ENCODE peak calls at places on chromosomes 16 and 17, in five cellular contexts. One of them, this sample, is unnamed.

GRCh38 chr16:22638393-22639206 is 127.9 kb downstream of the NPIPB5 start:
- DNase-seq in bronchial epithelial cell: peak
- DNase-seq in AG04450: no peak
- DNase-seq in SHP77 treated with DMSO at 0.1 percent for 48 hours: no peak
- DNase-seq in fibroblast of mammary gland: peak
- DNase-seq in this sample: peak

GRCh38 chr16:20409398-20410152 is at the start of gene ACSM5:
- DNase-seq in bronchial epithelial cell: no peak
- DNase-seq in AG04450: no peak
- DNase-seq in SHP77 treated with DMSO at 0.1 percent for 48 hours: no peak
- DNase-seq in fibroblast of mammary gland: peak
- DNase-seq in this sample: no peak

GRCh38 chr17:67431210-67432015 is 54.3 kb downstream of the PITPNC1 start:
- DNase-seq in bronchial epithelial cell: peak
- DNase-seq in AG04450: no peak
- DNase-seq in SHP77 treated with DMSO at 0.1 percent for 48 hours: no peak
- DNase-seq in fibroblast of mammary gland: peak
- DNase-seq in this sample: peak

GRCh38 chr17:45042346-45043120 is 8.9 kb downstream of the DCAKD start:
- DNase-seq in bronchial epithelial cell: no peak
- DNase-seq in AG04450: no peak
- DNase-seq in SHP77 treated with DMSO at 0.1 percent for 48 hours: no peak
- DNase-seq in fibroblast of mammary gland: no peak
- DNase-seq in this sample: no peak

GRCh38 chr17:58960068-58960467 is 146.6 kb downstream of the TRIM37 start:
- DNase-seq in bronchial epithelial cell: peak
- DNase-seq in AG04450: peak
- DNase-seq in SHP77 treated with DMSO at 0.1 percent for 48 hours: no peak
- DNase-seq in fibroblast of mammary gland: peak
- DNase-seq in this sample: peak

GRCh38 chr17:57989011-57989345 is 924 bp upstream of the VEZF1 start:
- DNase-seq in bronchial epithelial cell: no peak
- DNase-seq in AG04450: no peak
- DNase-seq in SHP77 treated with DMSO at 0.1 percent for 48 hours: no peak
- DNase-seq in fibroblast of mammary gland: peak
- DNase-seq in this sample: peak

GRCh38 chr17:66341462-66341861 is 39.0 kb downstream of the PRKCA start:
- DNase-seq in bronchial epithelial cell: no peak
- DNase-seq in AG04450: no peak
- DNase-seq in SHP77 treated with DMSO at 0.1 percent for 48 hours: no peak
- DNase-seq in fibroblast of mammary gland: no peak
- DNase-seq in this sample: no peak

GRCh38 chr16:83068686-83069085 is 441.9 kb downstream of the CDH13 start:
- DNase-seq in bronchial epithelial cell: no peak
- DNase-seq in AG04450: no peak
- DNase-seq in SHP77 treated with DMSO at 0.1 percent for 48 hours: no peak
- DNase-seq in fibroblast of mammary gland: peak
- DNase-seq in this sample: peak

GRCh38 chr16:52470601-52471000 is 76.3 kb downstream of the TOX3 start:
- DNase-seq in bronchial epithelial cell: no peak
- DNase-seq in AG04450: no peak
- DNase-seq in SHP77 treated with DMSO at 0.1 percent for 48 hours: no peak
- DNase-seq in fibroblast of mammary gland: no peak
- DNase-seq in this sample: no peak

GRCh38 chr17:40121886-40122465 is at the start of gene MSL1:
- DNase-seq in bronchial epithelial cell: no peak
- DNase-seq in AG04450: no peak
- DNase-seq in SHP77 treated with DMSO at 0.1 percent for 48 hours: peak
- DNase-seq in fibroblast of mammary gland: no peak
- DNase-seq in this sample: peak

GRCh38 chr17:29140631-29141483 is 39.3 kb downstream of the MYO18A start:
- DNase-seq in bronchial epithelial cell: no peak
- DNase-seq in AG04450: no peak
- DNase-seq in SHP77 treated with DMSO at 0.1 percent for 48 hours: no peak
- DNase-seq in fibroblast of mammary gland: no peak
- DNase-seq in this sample: no peak

GRCh38 chr17:29732613-29733012 is 109.9 kb upstream of the CORO6 start:
- DNase-seq in bronchial epithelial cell: peak
- DNase-seq in AG04450: no peak
- DNase-seq in SHP77 treated with DMSO at 0.1 percent for 48 hours: no peak
- DNase-seq in fibroblast of mammary gland: no peak
- DNase-seq in this sample: no peak

GRCh38 chr17:385836-386144 is 33.2 kb upstream of the RPH3AL start:
- DNase-seq in bronchial epithelial cell: no peak
- DNase-seq in AG04450: no peak
- DNase-seq in SHP77 treated with DMSO at 0.1 percent for 48 hours: no peak
- DNase-seq in fibroblast of mammary gland: no peak
- DNase-seq in this sample: no peak

GRCh38 chr17:31627960-31628359 is 231.1 kb downstream of the COPRS start:
- DNase-seq in bronchial epithelial cell: peak
- DNase-seq in AG04450: peak
- DNase-seq in SHP77 treated with DMSO at 0.1 percent for 48 hours: no peak
- DNase-seq in fibroblast of mammary gland: peak
- DNase-seq in this sample: peak

GRCh38 chr17:42135664-42136653 is 13.4 kb downstream of the HSPB9 start:
- DNase-seq in bronchial epithelial cell: peak
- DNase-seq in AG04450: no peak
- DNase-seq in SHP77 treated with DMSO at 0.1 percent for 48 hours: peak
- DNase-seq in fibroblast of mammary gland: peak
- DNase-seq in this sample: peak

GRCh38 chr17:60729854-60730253 is 52.2 kb downstream of the BCAS3 start:
- DNase-seq in bronchial epithelial cell: no peak
- DNase-seq in AG04450: no peak
- DNase-seq in SHP77 treated with DMSO at 0.1 percent for 48 hours: no peak
- DNase-seq in fibroblast of mammary gland: peak
- DNase-seq in this sample: no peak

GRCh38 chr17:81230043-81230820 is 7.5 kb upstream of the CEP131 start:
- DNase-seq in bronchial epithelial cell: no peak
- DNase-seq in AG04450: no peak
- DNase-seq in SHP77 treated with DMSO at 0.1 percent for 48 hours: no peak
- DNase-seq in fibroblast of mammary gland: no peak
- DNase-seq in this sample: no peak

GRCh38 chr17:16938496-16939270 is 33.2 kb downstream of the TNFRSF13B start:
- DNase-seq in bronchial epithelial cell: no peak
- DNase-seq in AG04450: no peak
- DNase-seq in SHP77 treated with DMSO at 0.1 percent for 48 hours: peak
- DNase-seq in fibroblast of mammary gland: no peak
- DNase-seq in this sample: no peak

GRCh38 chr17:42891539-42892152 is 9.0 kb upstream of the G6PC1 start:
- DNase-seq in bronchial epithelial cell: no peak
- DNase-seq in AG04450: peak
- DNase-seq in SHP77 treated with DMSO at 0.1 percent for 48 hours: no peak
- DNase-seq in fibroblast of mammary gland: no peak
- DNase-seq in this sample: peak

GRCh38 chr16:17377360-17378324 is 93.1 kb downstream of the XYLT1 start:
- DNase-seq in bronchial epithelial cell: no peak
- DNase-seq in AG04450: no peak
- DNase-seq in SHP77 treated with DMSO at 0.1 percent for 48 hours: no peak
- DNase-seq in fibroblast of mammary gland: peak
- DNase-seq in this sample: peak

GRCh38 chr16:11142951-11143740 is 112.9 kb downstream of the SOCS1 start:
- DNase-seq in bronchial epithelial cell: no peak
- DNase-seq in AG04450: no peak
- DNase-seq in SHP77 treated with DMSO at 0.1 percent for 48 hours: no peak
- DNase-seq in fibroblast of mammary gland: no peak
- DNase-seq in this sample: no peak

GRCh38 chr16:84992700-84993075 is 18.6 kb downstream of the ZDHHC7 start:
- DNase-seq in bronchial epithelial cell: no peak
- DNase-seq in AG04450: no peak
- DNase-seq in SHP77 treated with DMSO at 0.1 percent for 48 hours: no peak
- DNase-seq in fibroblast of mammary gland: peak
- DNase-seq in this sample: peak

GRCh38 chr16:56360117-56361008 is 65.0 kb downstream of the AMFR start:
- DNase-seq in bronchial epithelial cell: no peak
- DNase-seq in AG04450: no peak
- DNase-seq in SHP77 treated with DMSO at 0.1 percent for 48 hours: no peak
- DNase-seq in fibroblast of mammary gland: no peak
- DNase-seq in this sample: no peak

GRCh38 chr16:23908790-23909189 is 73.0 kb downstream of the PRKCB start:
- DNase-seq in bronchial epithelial cell: no peak
- DNase-seq in AG04450: no peak
- DNase-seq in SHP77 treated with DMSO at 0.1 percent for 48 hours: no peak
- DNase-seq in fibroblast of mammary gland: no peak
- DNase-seq in this sample: no peak

GRCh38 chr17:80220709-80221215 is 535 bp downstream of the SLC26A11 start:
- DNase-seq in bronchial epithelial cell: no peak
- DNase-seq in AG04450: no peak
- DNase-seq in SHP77 treated with DMSO at 0.1 percent for 48 hours: no peak
- DNase-seq in fibroblast of mammary gland: no peak
- DNase-seq in this sample: peak

GRCh38 chr17:65572581-65573282 is 11.3 kb upstream of the AXIN2 start:
- DNase-seq in bronchial epithelial cell: no peak
- DNase-seq in AG04450: no peak
- DNase-seq in SHP77 treated with DMSO at 0.1 percent for 48 hours: no peak
- DNase-seq in fibroblast of mammary gland: no peak
- DNase-seq in this sample: no peak

GRCh38 chr16:11667221-11667823 is 933 bp upstream of the SNN start:
- DNase-seq in bronchial epithelial cell: no peak
- DNase-seq in AG04450: no peak
- DNase-seq in SHP77 treated with DMSO at 0.1 percent for 48 hours: no peak
- DNase-seq in fibroblast of mammary gland: no peak
- DNase-seq in this sample: peak

GRCh38 chr17:61451538-61452300 is 503 bp upstream of the TBX4 start:
- DNase-seq in bronchial epithelial cell: no peak
- DNase-seq in AG04450: no peak
- DNase-seq in SHP77 treated with DMSO at 0.1 percent for 48 hours: no peak
- DNase-seq in fibroblast of mammary gland: no peak
- DNase-seq in this sample: peak

This sample was measured in GM23248.